ENCODE peak calls at places on chromosomes 7 and 10, in six cellular contexts. B, H, P, E, W and Z are unnamed samples.

GRCh38 chr10:111107023-111107422 is 30.2 kb downstream of the ADRA2A start:
- DNase-seq in E (no peak), W (peak; percentile 20), H (no peak), P (no peak), B (no peak), Z (no peak)

GRCh38 chr7:99268361-99268908 is 4.2 kb upstream of the MYH16 start:
- DNase-seq in H (no peak), E (no peak), P (no peak), W (no peak), B (peak; percentile 75), Z (no peak)

GRCh38 chr10:13904053-13904452 is 317.3 kb downstream of the PRPF18 start:
- DNase-seq in P (no peak), E (no peak), H (peak; percentile 5), W (peak; percentile 39), B (peak; percentile 41), Z (no peak)

GRCh38 chr10:67790534-67791408 is 47.2 kb downstream of the DNAJC12 start:
- DNase-seq in B (no peak), W (no peak), P (no peak), E (peak; percentile 68), H (no peak), Z (peak; percentile 2)

GRCh38 chr7:3043544-3044395 is at the start of gene CARD11:
- DNase-seq in H (no peak), W (no peak), E (no peak), B (no peak), P (no peak), Z (no peak)

GRCh38 chr7:111865430-111865829 is 303.1 kb upstream of the IMMP2L start:
- DNase-seq in B (no peak), W (no peak), H (no peak), P (no peak), E (no peak), Z (no peak)

GRCh38 chr10:58152698-58153263 is 114.9 kb downstream of the IPMK start:
- DNase-seq in P (peak; percentile 23), E (peak; percentile 74), H (peak; percentile 55), W (peak; percentile 26), B (peak; percentile 71), Z (peak; percentile 71)

GRCh38 chr7:81937091-81937490 is 167.2 kb upstream of the HGF start:
- DNase-seq in B (no peak), H (no peak), P (no peak), E (peak; percentile 23), W (no peak), Z (no peak)

GRCh38 chr7:51161937-51162336 is 154.7 kb downstream of the COBL start:
- DNase-seq in H (no peak), B (no peak), E (no peak), P (no peak), W (no peak), Z (no peak)

GRCh38 chr10:84308481-84309304 is 19.7 kb upstream of the CCSER2 start:
- DNase-seq in B (no peak), H (no peak), E (peak; percentile 35), P (peak; percentile 66), W (peak; percentile 52), Z (peak; percentile 85)

GRCh38 chr10:71784679-71785272 is 11.5 kb upstream of the VSIR start:
- DNase-seq in H (no peak), B (no peak), W (no peak), P (no peak), E (no peak), Z (no peak)

GRCh38 chr7:31910191-31910590 is 160.0 kb downstream of the PDE1C start:
- DNase-seq in H (peak; percentile 10), B (no peak), W (no peak), P (no peak), E (no peak), Z (no peak)

GRCh38 chr10:123754105-123754504 is 88.0 kb downstream of the GPR26 start:
- DNase-seq in W (no peak), P (no peak), E (no peak), H (no peak), B (no peak), Z (no peak)

GRCh38 chr10:86227501-86228258 is 138.9 kb downstream of the GRID1 start:
- DNase-seq in B (no peak), E (no peak), H (no peak), P (no peak), W (no peak), Z (no peak)

GRCh38 chr7:8217200-8218068 is 44.5 kb downstream of the ICA1 start:
- DNase-seq in P (peak; percentile 48), B (no peak), W (no peak), E (peak; percentile 81), H (peak; percentile 83), Z (peak; percentile 47)

DNA sequence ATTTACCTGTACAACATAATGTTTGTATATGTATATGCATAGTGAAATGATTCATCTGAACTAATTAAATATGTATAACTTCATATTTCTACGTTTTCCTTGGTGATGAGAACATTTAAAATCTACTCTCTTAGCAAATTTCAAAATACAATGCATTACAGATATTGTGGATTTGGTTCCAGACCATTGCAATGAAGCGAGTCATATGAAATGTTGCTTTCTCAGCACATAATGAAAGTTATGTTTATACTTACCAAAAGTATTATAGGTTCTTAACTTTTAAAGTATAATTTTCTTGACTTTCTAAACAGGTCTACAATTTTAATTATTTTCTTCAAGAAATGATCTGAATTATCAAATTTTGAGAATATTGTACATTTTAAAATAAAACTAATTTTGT is 189.2 kb downstream of the CSTF2T start:
- DNase-seq in H (no peak), E (peak; percentile 45), W (no peak), B (no peak), P (no peak), Z (no peak)
- H3K4me3 ChIP-seq in H (no peak overlapping the region), E (no peak overlapping the region), W (no peak overlapping the region), B (no peak overlapping the region), P (no peak overlapping the region), Z (no peak overlapping the region)

GRCh38 chr10:107165007-107165406 is 501 bp upstream of the SORCS1 start:
- DNase-seq in H (no peak), E (no peak), B (no peak), W (no peak), P (no peak), Z (no peak)

GRCh38 chr10:107163904-107164861 is at the start of gene SORCS1:
- DNase-seq in P (no peak), W (no peak), H (peak; percentile 85), E (peak; percentile 45), B (no peak), Z (no peak)

GRCh38 chr10:107160866-107161265 is 3.6 kb downstream of the SORCS1 start:
- DNase-seq in W (no peak), H (no peak), E (no peak), B (no peak), P (no peak), Z (no peak)

GRCh38 chr10:107166378-107166777 is 1.9 kb upstream of the SORCS1 start:
- DNase-seq in H (no peak), B (no peak), W (no peak), P (no peak), E (no peak), Z (no peak)

GRCh38 chr10:107163086-107163880 is 1.2 kb downstream of the SORCS1 start:
- DNase-seq in B (no peak), P (no peak), H (peak; percentile 55), E (peak; percentile 7), W (no peak), Z (no peak)
- H3K27me3 ChIP-seq in B (peaks cover 10% of the 10 kb centered on the region), P (no peaks in the 10 kb centered on the region), H (peaks cover 4% of the 10 kb centered on the region), E (peaks cover 49% of the 10 kb centered on the region), W (peaks cover 22% of the 10 kb centered on the region), Z (peaks cover 8% of the 10 kb centered on the region)

GRCh38 chr7:18566205-18566604 is 70.7 kb downstream of the HDAC9 start:
- DNase-seq in E (no peak), B (no peak), H (no peak), W (no peak), P (no peak), Z (no peak)
- H3K4me3 ChIP-seq in E (no peak overlapping the region), B (no peak overlapping the region), H (no peak overlapping the region), W (no peak overlapping the region), P (no peak overlapping the region), Z (no peak overlapping the region)

GRCh38 chr10:131735577-131735976 is 165.2 kb upstream of the PPP2R2D start:
- DNase-seq in H (no peak), E (no peak), W (no peak), P (no peak), B (no peak), Z (no peak)

GRCh38 chr10:131738396-131738735 is 162.4 kb upstream of the PPP2R2D start:
- DNase-seq in W (no peak), H (no peak), P (no peak), E (no peak), B (no peak), Z (no peak)

GRCh38 chr10:131739201-131739600 is 161.6 kb upstream of the PPP2R2D start:
- DNase-seq in E (no peak), B (peak; percentile 57), P (no peak), W (no peak), H (no peak), Z (no peak)

GRCh38 chr10:131736321-131736980 is 164.4 kb upstream of the PPP2R2D start:
- DNase-seq in B (no peak), P (no peak), E (no peak), W (no peak), H (no peak), Z (no peak)

GRCh38 chr10:131737543-131738395 is 163.0 kb upstream of the PPP2R2D start:
- DNase-seq in P (no peak), W (no peak), H (no peak), B (no peak), E (no peak), Z (no peak)
- H3K27me3 ChIP-seq in P (no peaks in the 10 kb centered on the region), W (no peaks in the 10 kb centered on the region), H (no peaks in the 10 kb centered on the region), B (no peaks in the 10 kb centered on the region), E (no peaks in the 10 kb centered on the region), Z (no peaks in the 10 kb centered on the region)

GRCh38 chr10:19546224-19546623 is 270.0 kb upstream of the PLXDC2 start:
- DNase-seq in W (no peak), B (no peak), E (no peak), P (no peak), H (no peak), Z (no peak)
- H3K4me3 ChIP-seq in W (no peak overlapping the region), B (no peak overlapping the region), E (no peak overlapping the region), P (no peak overlapping the region), H (no peak overlapping the region), Z (no peak overlapping the region)

DNA sequence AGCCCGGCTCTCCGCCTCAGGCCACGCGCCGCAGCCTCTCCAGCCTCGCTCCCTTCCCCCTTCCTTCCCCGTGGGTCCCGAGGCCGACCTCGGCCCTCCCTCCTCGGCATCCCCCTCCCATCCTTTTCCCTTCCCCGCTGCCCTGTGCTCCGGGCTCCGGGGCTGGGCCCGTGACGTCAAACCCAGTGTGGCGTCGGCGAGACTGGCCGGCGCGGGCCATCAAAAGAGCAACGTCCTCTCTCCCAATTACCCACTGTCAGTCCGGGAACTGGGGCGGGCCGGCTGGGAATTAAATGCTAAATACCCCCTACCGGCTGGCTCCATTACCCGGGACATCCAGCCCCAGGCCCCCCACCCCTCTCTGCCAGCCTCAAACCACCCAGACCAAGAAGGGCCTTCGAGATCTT is 2.6 kb upstream of the GATA3 start:
- DNase-seq in B (no peak), H (no peak), W (no peak), P (no peak), E (no peak), Z (no peak)
- H3K27me3 ChIP-seq in B (peaks cover 100% of the 10 kb centered on the region), H (peaks cover 81% of the 10 kb centered on the region), W (peaks cover 63% of the 10 kb centered on the region), P (peaks cover 89% of the 10 kb centered on the region), E (peaks cover 86% of the 10 kb centered on the region), Z (peaks cover 90% of the 10 kb centered on the region)